ENCODE peak calls at places on chromosomes 12 and 14, in nine cellular contexts. T is GM23338, H is OCI-LY7, O is lower lobe of right lung, X is astrocyte, U is NB4, S is tibial artery, N is kidney epithelial cell, J is adrenal gland. Z is an unnamed sample.

GRCh38 chr12:47302111-47302597 is 222.4 kb upstream of the AMIGO2 start:
- DNase-seq in X (no peak), H (peak), U (no peak), S (no peak), N (no peak), O (no peak), T (no peak), J (no peak), Z (no peak)

GRCh38 chr12:103495783-103496456 is at the start of gene C12orf42:
- DNase-seq in O (peak), N (no peak), T (peak), S (no peak), H (no peak), X (no peak), J (peak), U (no peak), Z (peak)

GRCh38 chr14:98112211-98112780 is 1159.7 kb downstream of the BCL11B start:
- DNase-seq in N (no peak), S (no peak), O (no peak), X (no peak), J (no peak), T (no peak), U (peak), H (no peak), Z (no peak)

GRCh38 chr14:31893156-31893813 is 183.8 kb upstream of the ARHGAP5 start:
- DNase-seq in H (no peak), U (no peak), J (no peak), O (no peak), S (no peak), N (no peak), X (peak), T (peak), Z (no peak)

GRCh38 chr14:24408764-24409163 is 10.0 kb downstream of the NYNRIN start:
- DNase-seq in X (no peak), N (no peak), U (no peak), S (no peak), O (no peak), J (no peak), T (no peak), H (no peak), Z (no peak)

GRCh38 chr14:104460920-104461651 is 118.5 kb upstream of the C14orf180 start:
- DNase-seq in X (no peak), N (no peak), T (peak), H (no peak), S (peak), O (peak), U (no peak), J (peak), Z (no peak)

GRCh38 chr12:52033506-52034258 is 17.6 kb upstream of the NR4A1 start:
- DNase-seq in T (peak), O (no peak), U (no peak), S (no peak), H (peak), X (no peak), J (peak), N (no peak), Z (no peak)

GRCh38 chr12:70920251-70920851 is at the start of gene PTPRR:
- DNase-seq in H (no peak), J (peak), O (no peak), S (no peak), X (no peak), U (no peak), T (peak), N (no peak), Z (peak)

GRCh38 chr12:106123551-106123991 is 15.2 kb downstream of the NUAK1 start:
- DNase-seq in U (no peak), N (no peak), J (peak), S (peak), X (no peak), O (no peak), T (no peak), H (no peak), Z (peak)
- H3K4me3 ChIP-seq in U (no peak), N (no peak), J (no peak), S (no peak), X (no peak), O (peak), T (no peak), H (no peak), Z (no peak)

GRCh38 chr12:50112456-50113218 is 601 bp downstream of the COX14 start:
- DNase-seq in X (no peak), N (no peak), O (no peak), H (peak), J (peak), T (no peak), S (no peak), U (no peak), Z (no peak)
- TF ChIP-seq CTCF in X (no peak), N (no peak), O (no peak), H (no peak), J (no peak), T (no peak), S (no peak), U (no peak), Z (no peak)

GRCh38 chr14:99735189-99736135 is 51.4 kb downstream of the CYP46A1 start:
- DNase-seq in J (no peak), T (no peak), U (no peak), H (no peak), O (peak), X (no peak), N (no peak), S (peak), Z (no peak)

GRCh38 chr14:99737451-99737951 is 53.4 kb downstream of the CYP46A1 start:
- DNase-seq in S (peak), T (no peak), U (no peak), H (no peak), O (peak), J (peak), X (no peak), N (no peak), Z (no peak)

GRCh38 chr14:99734406-99735051 is 50.4 kb downstream of the CYP46A1 start:
- DNase-seq in O (peak), T (no peak), X (no peak), S (peak), H (no peak), J (peak), U (no peak), N (no peak), Z (no peak)

GRCh38 chr14:99737956-99738667 is 54.0 kb downstream of the CYP46A1 start:
- DNase-seq in J (no peak), T (no peak), H (no peak), X (no peak), O (peak), U (no peak), N (no peak), S (no peak), Z (no peak)

DNA sequence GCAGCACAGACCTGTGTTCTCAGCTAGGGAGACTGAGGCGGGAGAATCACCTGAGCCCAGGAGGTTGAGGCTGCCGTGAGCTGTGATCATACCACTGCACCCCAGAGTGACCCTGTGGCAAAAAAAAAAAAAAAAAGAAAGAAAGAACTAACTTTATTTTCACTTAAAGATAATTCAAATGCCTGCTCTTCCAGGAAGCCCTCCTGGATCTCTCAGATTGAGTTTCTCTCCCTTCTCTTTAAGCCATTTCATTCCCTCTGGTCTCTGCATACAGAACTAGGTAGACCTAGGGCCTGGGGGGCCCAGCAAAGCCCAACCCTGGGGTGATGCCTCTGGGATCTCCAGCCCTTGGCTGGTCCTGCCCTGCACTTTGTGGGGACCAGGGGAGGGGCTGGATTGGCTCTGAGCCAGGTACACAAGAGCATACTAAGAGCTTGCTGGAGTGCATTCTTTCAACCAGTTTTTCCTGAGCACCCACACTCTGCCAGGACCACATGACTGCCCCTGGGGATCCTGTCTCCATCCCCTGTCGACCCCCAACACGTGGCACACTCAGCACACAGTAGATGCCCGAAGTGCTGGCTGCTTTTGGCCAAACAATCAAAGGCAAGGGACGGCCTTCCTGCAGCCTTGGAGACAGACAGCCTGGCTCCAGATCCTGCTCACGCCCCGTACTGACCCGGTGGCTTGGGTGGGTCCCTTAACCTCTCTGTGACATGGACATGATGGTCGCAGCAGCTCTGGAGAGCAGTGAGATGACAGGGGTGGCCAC is 52.7 kb downstream of the CYP46A1 start:
- DNase-seq in X (no peak), H (no peak), J (peak), O (peak), U (no peak), N (no peak), S (no peak), T (no peak), Z (no peak)
- H3K4me3 ChIP-seq in X (no peak), H (no peak), J (no peak), O (peak), U (no peak), N (no peak), S (peak), T (no peak), Z (no peak)

DNA sequence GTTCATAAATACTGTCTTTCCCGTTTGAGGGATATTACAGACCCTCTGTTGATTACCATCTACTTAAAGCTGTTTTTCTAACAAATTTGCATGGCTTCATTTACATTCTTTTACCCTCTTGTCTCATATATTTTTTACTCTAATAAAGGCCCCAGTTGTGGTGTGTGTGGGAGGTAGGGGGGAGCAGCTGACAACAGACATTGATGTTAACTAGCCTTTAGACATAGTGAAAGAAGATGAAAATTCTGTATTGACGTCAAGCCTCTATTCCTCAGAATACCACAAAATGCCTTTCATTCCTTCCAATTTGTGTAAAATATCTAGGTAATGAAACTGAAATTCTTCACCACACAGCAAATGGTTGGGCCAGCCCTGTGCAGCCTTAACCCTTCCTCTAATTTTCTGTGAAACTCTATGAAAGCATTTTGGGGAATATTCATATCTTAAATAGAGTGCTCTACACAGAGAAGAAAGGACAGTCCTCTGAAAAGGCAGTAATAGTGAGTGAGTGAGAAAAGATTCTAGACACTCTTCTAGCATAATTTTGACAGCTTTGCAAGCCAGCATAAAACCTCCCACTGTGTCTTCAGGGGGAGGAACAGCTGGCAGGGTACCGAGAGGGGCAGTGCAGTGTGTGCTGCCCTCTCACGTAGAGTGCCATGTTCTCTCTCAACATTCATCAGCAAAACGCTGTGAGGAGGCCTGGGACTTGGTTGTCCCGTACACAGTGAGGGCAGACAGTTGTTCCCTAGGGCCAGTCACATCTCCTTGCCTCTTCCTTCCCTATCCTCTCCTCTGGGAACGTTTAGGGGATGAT is 20.1 kb upstream of the CERS5 start:
- DNase-seq in O (no peak), U (no peak), N (no peak), S (no peak), T (no peak), X (peak), J (no peak), H (no peak), Z (peak)
- TF ChIP-seq CTCF in O (no peak), U (no peak), N (no peak), S (no peak), T (no peak), X (no peak), J (no peak), H (no peak), Z (no peak)

GRCh38 chr14:73125169-73125588 is 11.1 kb upstream of the PSEN1 start:
- DNase-seq in U (no peak), J (no peak), O (no peak), H (no peak), S (no peak), N (no peak), X (no peak), T (peak), Z (no peak)

GRCh38 chr14:73125746-73126145 is 10.6 kb upstream of the PSEN1 start:
- DNase-seq in J (no peak), X (no peak), N (no peak), T (peak), U (no peak), H (no peak), O (no peak), S (no peak), Z (no peak)

DNA sequence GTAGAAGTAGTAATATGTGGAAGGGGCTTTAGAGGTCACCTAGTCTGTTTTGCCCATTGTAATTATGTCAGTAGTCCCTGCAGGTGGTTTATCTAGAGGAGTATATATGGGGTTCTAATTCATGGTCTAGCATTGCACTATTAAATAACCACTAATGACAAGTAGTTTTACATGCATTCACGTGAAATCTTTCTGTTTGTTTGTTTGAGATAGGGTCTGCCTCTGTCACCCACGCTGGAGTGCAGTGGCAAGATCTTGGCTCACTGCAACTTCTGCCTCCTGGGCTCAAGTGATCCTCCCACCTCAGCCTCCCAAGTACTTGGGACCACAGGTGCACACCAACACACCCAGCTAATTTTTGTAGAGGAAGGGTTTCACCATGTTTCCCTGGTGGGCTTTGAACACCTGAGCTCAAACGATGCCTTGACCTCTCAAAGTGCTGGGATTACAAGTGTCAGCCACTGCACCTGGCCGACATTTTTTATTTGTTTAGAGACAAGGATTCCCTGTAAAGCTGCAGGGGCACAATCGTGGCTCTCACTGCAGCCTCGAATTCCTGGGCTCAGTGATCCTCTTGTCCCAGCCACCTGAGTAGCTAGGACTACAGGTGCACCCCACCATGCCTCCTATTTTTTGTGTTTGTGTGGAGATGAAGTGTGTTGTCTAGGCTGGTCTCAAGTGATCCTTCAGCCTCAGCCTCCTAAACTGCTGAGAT is 12.0 kb upstream of the PSEN1 start:
- DNase-seq in J (no peak), N (no peak), U (no peak), S (no peak), X (no peak), O (no peak), H (no peak), T (peak), Z (no peak)
- H3K4me3 ChIP-seq in J (no peak), N (no peak), U (no peak), S (no peak), X (no peak), O (no peak), H (no peak), T (no peak), Z (no peak)

GRCh38 chr12:85725991-85726390 is 110.2 kb downstream of the RASSF9 start:
- DNase-seq in J (no peak), S (no peak), U (peak), H (no peak), X (no peak), N (no peak), O (no peak), T (no peak), Z (peak)
- TF ChIP-seq CTCF in J (no peak), S (no peak), U (no peak), H (peak), X (no peak), N (no peak), O (no peak), T (no peak), Z (no peak)

GRCh38 chr14:37792124-37792523 is 196.7 kb downstream of the TTC6 start:
- DNase-seq in N (no peak), S (no peak), U (no peak), J (no peak), H (no peak), O (no peak), T (no peak), X (no peak), Z (no peak)

GRCh38 chr14:37791384-37792036 is 196.1 kb downstream of the TTC6 start:
- DNase-seq in N (no peak), X (no peak), U (no peak), T (no peak), H (no peak), J (no peak), O (no peak), S (no peak), Z (no peak)

GRCh38 chr14:37787879-37788494 is 192.6 kb downstream of the TTC6 start:
- DNase-seq in S (no peak), N (no peak), T (no peak), H (no peak), J (no peak), U (no peak), X (no peak), O (no peak), Z (no peak)
- H3K4me3 ChIP-seq in S (no peak), N (no peak), T (no peak), H (no peak), J (no peak), U (no peak), X (no peak), O (no peak), Z (no peak)

DNA sequence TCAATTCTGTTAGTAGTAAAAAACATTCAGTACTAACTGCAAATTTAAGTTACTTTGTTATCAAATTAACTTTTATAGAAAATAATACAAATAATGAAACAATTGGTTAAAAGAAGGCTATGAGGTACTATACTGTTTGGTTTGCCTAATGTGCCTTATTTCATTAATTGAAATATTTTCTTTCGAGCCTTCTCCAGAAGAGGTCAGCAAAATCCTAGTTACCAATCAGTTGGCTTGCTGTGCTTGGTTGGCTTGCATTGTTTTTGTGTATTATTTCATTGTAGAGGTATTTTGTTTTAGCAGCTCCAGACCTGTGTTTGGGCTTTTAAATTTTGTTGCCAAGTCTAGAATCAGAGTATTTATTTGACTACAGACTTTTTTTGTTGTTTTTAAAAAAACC is 68.5 kb downstream of the AEBP2 start:
- DNase-seq in X (no peak), J (no peak), N (no peak), O (no peak), S (no peak), H (no peak), T (no peak), U (peak), Z (peak)
- TF ChIP-seq CTCF in X (peak), J (peak), N (no peak), O (peak), S (peak), H (peak), T (peak), U (no peak), Z (peak)

DNA sequence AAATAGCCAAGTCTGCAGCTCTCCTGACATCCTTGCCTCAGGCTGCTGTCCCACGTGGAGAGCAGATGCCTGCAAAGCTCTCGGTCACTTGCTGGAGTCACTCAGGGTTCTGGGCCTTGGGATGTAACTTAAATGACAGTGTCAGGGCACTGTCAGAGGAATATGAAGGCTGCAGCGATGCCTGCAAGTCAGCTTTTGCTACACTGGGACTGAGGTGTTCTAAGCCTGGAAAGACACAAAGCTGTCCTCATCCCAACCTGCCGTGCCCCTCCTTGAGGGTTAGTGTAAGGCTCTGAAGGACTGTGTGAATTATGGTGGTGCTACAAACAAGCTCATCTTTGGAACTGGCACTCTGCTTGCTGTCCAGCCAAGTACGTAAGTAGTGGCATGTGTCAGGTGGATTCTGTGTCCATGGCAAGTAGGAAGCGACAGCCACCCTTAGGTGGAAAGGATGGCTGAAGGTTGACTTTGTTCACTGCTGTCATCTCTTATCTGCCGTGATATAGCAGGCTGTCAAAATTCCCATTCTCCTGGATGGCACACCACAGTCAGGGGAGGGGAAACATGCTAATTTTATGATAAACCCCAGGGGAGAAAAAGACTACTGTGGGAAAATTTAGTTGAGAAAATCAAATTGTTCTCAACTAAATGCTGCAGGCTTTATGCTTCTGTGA is 79.9 kb downstream of the DAD1 start:
- DNase-seq in X (no peak), J (no peak), U (no peak), O (no peak), S (no peak), T (no peak), H (no peak), N (no peak), Z (no peak)
- H3K4me3 ChIP-seq in X (no peak), J (no peak), U (no peak), O (no peak), S (no peak), T (no peak), H (peak), N (no peak), Z (no peak)